ENCODE peak calls at places on chromosomes 7 and 10, in six cellular contexts. One of them, this sample, is unnamed.

GRCh38 chr7:114644455-114644854 is 229.8 kb downstream of the FOXP2 start:
- DNase-seq in AG04449: no peak
- DNase-seq in glutamatergic neuron: no peak
- DNase-seq in fibroblast of lung: no peak
- DNase-seq in lower leg skin: no peak
- DNase-seq in ovary: no peak
- DNase-seq in this sample: no peak

GRCh38 chr10:43421201-43421507 is 12.2 kb upstream of the HNRNPF start:
- DNase-seq in fibroblast of lung: no peak
- DNase-seq in lower leg skin: no peak
- DNase-seq in ovary: no peak
- DNase-seq in AG04449: no peak
- DNase-seq in glutamatergic neuron: no peak
- DNase-seq in this sample: no peak

GRCh38 chr7:133629696-133630095 is 376.8 kb downstream of the EXOC4 start:
- DNase-seq in glutamatergic neuron: no peak
- DNase-seq in ovary: no peak
- DNase-seq in fibroblast of lung: peak; percentile 6
- DNase-seq in AG04449: no peak
- DNase-seq in lower leg skin: no peak
- DNase-seq in this sample: no peak

GRCh38 chr10:114995468-114995867 is 57.5 kb downstream of the TRUB1 start:
- DNase-seq in ovary: no peak
- DNase-seq in AG04449: no peak
- DNase-seq in lower leg skin: no peak
- DNase-seq in glutamatergic neuron: no peak
- DNase-seq in fibroblast of lung: peak; percentile 77
- DNase-seq in this sample: no peak

GRCh38 chr7:42240416-42240815 is 3.4 kb upstream of the GLI3 start:
- DNase-seq in lower leg skin: peak; percentile 42
- DNase-seq in fibroblast of lung: no peak
- DNase-seq in glutamatergic neuron: no peak
- DNase-seq in ovary: no peak
- DNase-seq in AG04449: no peak
- DNase-seq in this sample: no peak

GRCh38 chr7:130277763-130278643 is 11.3 kb downstream of the CPA2 start:
- DNase-seq in AG04449: no peak
- DNase-seq in lower leg skin: no peak
- DNase-seq in glutamatergic neuron: peak; percentile 86
- DNase-seq in fibroblast of lung: peak; percentile 70
- DNase-seq in ovary: peak; percentile 70
- DNase-seq in this sample: peak; percentile 29

GRCh38 chr10:80552151-80552646 is 14.5 kb downstream of the SH2D4B start:
- DNase-seq in ovary: no peak
- DNase-seq in fibroblast of lung: no peak
- DNase-seq in AG04449: no peak
- DNase-seq in lower leg skin: no peak
- DNase-seq in glutamatergic neuron: peak; percentile 41
- DNase-seq in this sample: no peak

GRCh38 chr10:21499910-21500577 is 25.4 kb downstream of the SKIDA1 start:
- DNase-seq in glutamatergic neuron: peak; percentile 58
- DNase-seq in ovary: no peak
- DNase-seq in fibroblast of lung: no peak
- DNase-seq in AG04449: no peak
- DNase-seq in lower leg skin: no peak
- DNase-seq in this sample: no peak

GRCh38 chr10:105063796-105064195 is 422.7 kb downstream of the SORCS3 start:
- DNase-seq in glutamatergic neuron: peak; percentile 82
- DNase-seq in fibroblast of lung: peak; percentile 53
- DNase-seq in AG04449: no peak
- DNase-seq in lower leg skin: no peak
- DNase-seq in ovary: no peak
- DNase-seq in this sample: no peak

GRCh38 chr10:71966046-71967004 is 2.1 kb downstream of the CHST3 start:
- DNase-seq in ovary: no peak
- DNase-seq in fibroblast of lung: peak; percentile 81
- DNase-seq in glutamatergic neuron: no peak
- DNase-seq in AG04449: no peak
- DNase-seq in lower leg skin: no peak
- DNase-seq in this sample: no peak

GRCh38 chr10:95282115-95282514 is 8.7 kb downstream of the PDLIM1 start:
- DNase-seq in lower leg skin: no peak
- DNase-seq in ovary: no peak
- DNase-seq in glutamatergic neuron: no peak
- DNase-seq in fibroblast of lung: no peak
- DNase-seq in AG04449: no peak
- DNase-seq in this sample: no peak

GRCh38 chr10:95287281-95287680 is 3.5 kb downstream of the PDLIM1 start:
- DNase-seq in fibroblast of lung: no peak
- DNase-seq in lower leg skin: no peak
- DNase-seq in glutamatergic neuron: no peak
- DNase-seq in ovary: no peak
- DNase-seq in AG04449: no peak
- DNase-seq in this sample: no peak

GRCh38 chr10:95286707-95287106 is 4.1 kb downstream of the PDLIM1 start:
- DNase-seq in AG04449: no peak
- DNase-seq in ovary: no peak
- DNase-seq in glutamatergic neuron: no peak
- DNase-seq in lower leg skin: no peak
- DNase-seq in fibroblast of lung: no peak
- DNase-seq in this sample: no peak

GRCh38 chr10:95285556-95285955 is 5.2 kb downstream of the PDLIM1 start:
- DNase-seq in ovary: no peak
- DNase-seq in AG04449: no peak
- DNase-seq in lower leg skin: no peak
- DNase-seq in glutamatergic neuron: no peak
- DNase-seq in fibroblast of lung: no peak
- DNase-seq in this sample: no peak

DNA sequence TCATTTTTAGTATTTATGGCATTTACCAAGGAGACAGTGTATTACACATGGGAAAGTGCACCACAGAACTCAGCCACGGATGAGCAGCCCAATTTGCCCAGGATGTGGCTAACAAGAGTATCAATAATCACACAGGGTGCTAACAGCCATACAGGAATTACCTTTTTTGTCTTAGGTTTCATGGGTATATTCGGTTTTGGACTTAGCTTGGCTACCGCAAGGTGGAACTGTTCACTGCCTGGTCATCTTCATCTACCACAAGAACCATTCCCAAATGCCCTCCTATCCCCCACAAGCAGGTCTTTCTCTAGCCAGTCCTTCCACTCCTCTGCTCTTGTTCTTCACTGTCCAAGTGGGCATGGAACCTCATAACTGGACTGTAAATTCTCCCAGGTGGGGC is 6.0 kb downstream of the PDLIM1 start:
- DNase-seq in glutamatergic neuron: no peak
- DNase-seq in ovary: no peak
- DNase-seq in AG04449: no peak
- DNase-seq in fibroblast of lung: no peak
- DNase-seq in lower leg skin: no peak
- DNase-seq in this sample: no peak
- TF ChIP-seq CTCF in glutamatergic neuron: no peak
- TF ChIP-seq CTCF in ovary: no peak
- TF ChIP-seq CTCF in AG04449: no peak
- TF ChIP-seq CTCF in fibroblast of lung: no peak
- TF ChIP-seq CTCF in lower leg skin: no peak
- TF ChIP-seq CTCF in this sample: no peak

GRCh38 chr10:3119796-3120459 is 52.6 kb downstream of the PFKP start:
- DNase-seq in AG04449: no peak
- DNase-seq in fibroblast of lung: peak; percentile 19
- DNase-seq in lower leg skin: no peak
- DNase-seq in glutamatergic neuron: peak; percentile 50
- DNase-seq in ovary: no peak
- DNase-seq in this sample: no peak
- TF ChIP-seq CTCF in AG04449: peak; percentile 51
- TF ChIP-seq CTCF in fibroblast of lung: peak; percentile 57
- TF ChIP-seq CTCF in lower leg skin: no peak
- TF ChIP-seq CTCF in glutamatergic neuron: peak; percentile 75
- TF ChIP-seq CTCF in ovary: no peak
- TF ChIP-seq CTCF in this sample: peak; percentile 45

GRCh38 chr7:107286751-107287621 is 118.2 kb downstream of the HBP1 start:
- DNase-seq in AG04449: no peak
- DNase-seq in lower leg skin: no peak
- DNase-seq in glutamatergic neuron: no peak
- DNase-seq in ovary: no peak
- DNase-seq in fibroblast of lung: no peak
- DNase-seq in this sample: peak; percentile 0
- TF ChIP-seq CTCF in AG04449: no peak
- TF ChIP-seq CTCF in lower leg skin: no peak
- TF ChIP-seq CTCF in glutamatergic neuron: no peak
- TF ChIP-seq CTCF in ovary: no peak
- TF ChIP-seq CTCF in fibroblast of lung: no peak
- TF ChIP-seq CTCF in this sample: no peak

GRCh38 chr10:46035923-46036849 is 5.8 kb upstream of the NCOA4 start:
- DNase-seq in glutamatergic neuron: no peak
- DNase-seq in AG04449: no peak
- DNase-seq in lower leg skin: no peak
- DNase-seq in ovary: peak; percentile 20
- DNase-seq in fibroblast of lung: no peak
- DNase-seq in this sample: no peak
- TF ChIP-seq CTCF in glutamatergic neuron: no peak
- TF ChIP-seq CTCF in AG04449: no peak
- TF ChIP-seq CTCF in lower leg skin: no peak
- TF ChIP-seq CTCF in ovary: no peak
- TF ChIP-seq CTCF in fibroblast of lung: no peak
- TF ChIP-seq CTCF in this sample: no peak

DNA sequence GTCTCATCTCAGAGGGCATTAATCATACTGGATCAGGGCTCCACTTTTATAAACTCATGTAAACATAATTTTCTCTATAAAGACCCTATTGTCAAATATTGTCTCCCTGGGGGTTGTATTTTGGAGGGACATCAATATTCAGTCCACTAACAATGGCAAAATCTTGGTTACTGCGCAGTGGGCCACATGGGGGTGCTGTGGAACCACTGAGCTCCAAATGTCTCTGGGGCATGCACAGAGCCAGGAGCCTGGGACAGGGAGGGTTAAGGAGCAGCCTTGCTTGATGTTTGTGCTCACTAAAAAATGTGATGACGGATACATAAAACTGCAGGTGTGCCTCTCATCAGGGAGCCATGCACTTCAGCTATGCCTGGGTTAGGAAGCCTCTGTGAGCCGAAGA is 62.1 kb upstream of the PRSS58 start:
- DNase-seq in AG04449: no peak
- DNase-seq in lower leg skin: no peak
- DNase-seq in fibroblast of lung: no peak
- DNase-seq in glutamatergic neuron: peak; percentile 65
- DNase-seq in ovary: no peak
- DNase-seq in this sample: no peak
- TF ChIP-seq CTCF in AG04449: peak; percentile 22
- TF ChIP-seq CTCF in lower leg skin: no peak
- TF ChIP-seq CTCF in fibroblast of lung: no peak
- TF ChIP-seq CTCF in glutamatergic neuron: peak; percentile 56
- TF ChIP-seq CTCF in ovary: no peak
- TF ChIP-seq CTCF in this sample: no peak

DNA sequence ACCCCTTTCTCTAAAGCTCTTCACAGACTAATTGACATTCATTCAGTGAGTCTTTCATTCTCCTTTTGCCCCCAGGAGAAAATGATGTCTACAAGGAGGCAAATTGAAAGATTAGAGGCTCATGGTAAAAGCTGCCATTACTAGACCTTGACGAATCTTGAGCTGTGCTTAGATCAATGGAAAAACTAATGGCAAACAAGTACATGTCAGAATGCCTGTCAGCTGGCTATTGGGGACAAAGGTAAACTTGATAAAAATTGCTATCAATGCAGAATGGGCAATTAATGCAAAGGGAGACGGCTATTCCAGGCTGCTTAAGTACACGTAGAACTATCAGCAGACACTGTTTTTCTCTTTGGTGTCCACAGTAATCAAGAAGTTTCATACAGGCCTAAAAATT is 3.3 kb downstream of the ASAH2 start:
- DNase-seq in AG04449: no peak
- DNase-seq in fibroblast of lung: no peak
- DNase-seq in glutamatergic neuron: no peak
- DNase-seq in ovary: no peak
- DNase-seq in lower leg skin: no peak
- DNase-seq in this sample: no peak
- TF ChIP-seq CTCF in AG04449: no peak
- TF ChIP-seq CTCF in fibroblast of lung: no peak
- TF ChIP-seq CTCF in glutamatergic neuron: no peak
- TF ChIP-seq CTCF in ovary: no peak
- TF ChIP-seq CTCF in lower leg skin: no peak
- TF ChIP-seq CTCF in this sample: no peak

GRCh38 chr7:78221961-78222751 is 423.6 kb downstream of the PHTF2 start:
- DNase-seq in glutamatergic neuron: no peak
- DNase-seq in AG04449: peak; percentile 87
- DNase-seq in lower leg skin: no peak
- DNase-seq in ovary: no peak
- DNase-seq in fibroblast of lung: peak; percentile 49
- DNase-seq in this sample: no peak

GRCh38 chr7:78223598-78223997 is 425.0 kb downstream of the PHTF2 start:
- DNase-seq in ovary: no peak
- DNase-seq in fibroblast of lung: no peak
- DNase-seq in lower leg skin: no peak
- DNase-seq in glutamatergic neuron: no peak
- DNase-seq in AG04449: no peak
- DNase-seq in this sample: no peak

GRCh38 chr7:78224923-78225322 is 426.4 kb downstream of the PHTF2 start:
- DNase-seq in ovary: no peak
- DNase-seq in fibroblast of lung: peak; percentile 15
- DNase-seq in lower leg skin: no peak
- DNase-seq in glutamatergic neuron: no peak
- DNase-seq in AG04449: no peak
- DNase-seq in this sample: no peak

GRCh38 chr7:78225534-78225933 is 427.0 kb downstream of the PHTF2 start:
- DNase-seq in ovary: peak; percentile 25
- DNase-seq in lower leg skin: no peak
- DNase-seq in glutamatergic neuron: no peak
- DNase-seq in fibroblast of lung: peak; percentile 31
- DNase-seq in AG04449: no peak
- DNase-seq in this sample: no peak

DNA sequence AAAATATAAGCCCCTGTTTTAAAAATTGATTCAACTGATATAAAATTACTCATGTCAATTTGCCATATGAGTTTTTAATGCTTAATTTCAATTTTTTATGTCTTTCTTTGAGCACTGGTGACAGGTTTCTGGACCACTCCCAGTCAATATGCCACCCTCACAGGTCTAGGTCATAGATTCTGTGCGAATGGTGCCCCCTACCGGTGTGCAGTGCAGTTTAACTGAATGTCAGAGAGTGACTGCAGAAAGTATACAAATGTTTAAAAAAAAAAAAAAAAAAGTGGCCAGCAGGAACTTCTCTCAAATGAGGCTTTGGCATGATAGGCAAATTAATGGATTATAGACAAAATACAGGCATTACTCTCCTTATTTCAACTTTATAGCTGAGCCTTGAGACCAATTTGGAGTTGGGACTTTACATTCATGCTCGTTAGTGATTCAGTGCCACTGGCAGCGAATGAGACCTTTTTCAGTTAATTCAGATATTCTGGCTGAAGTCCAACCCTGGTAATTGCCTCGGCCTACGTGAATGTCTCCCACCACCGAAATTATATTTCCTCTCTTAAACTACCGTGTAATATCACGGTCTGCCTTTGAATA is 427.6 kb downstream of the PHTF2 start:
- DNase-seq in fibroblast of lung: peak; percentile 23
- DNase-seq in ovary: peak; percentile 52
- DNase-seq in lower leg skin: no peak
- DNase-seq in glutamatergic neuron: peak; percentile 77
- DNase-seq in AG04449: no peak
- DNase-seq in this sample: peak; percentile 22
- TF ChIP-seq CTCF in fibroblast of lung: peak; percentile 49
- TF ChIP-seq CTCF in ovary: no peak
- TF ChIP-seq CTCF in lower leg skin: no peak
- TF ChIP-seq CTCF in glutamatergic neuron: peak; percentile 79
- TF ChIP-seq CTCF in AG04449: peak; percentile 39
- TF ChIP-seq CTCF in this sample: peak; percentile 54

GRCh38 chr7:57427594-57427993 is 22.4 kb upstream of the ZNF716 start:
- DNase-seq in glutamatergic neuron: no peak
- DNase-seq in AG04449: no peak
- DNase-seq in lower leg skin: no peak
- DNase-seq in ovary: no peak
- DNase-seq in fibroblast of lung: no peak
- DNase-seq in this sample: no peak
- TF ChIP-seq CTCF in glutamatergic neuron: no peak
- TF ChIP-seq CTCF in AG04449: no peak
- TF ChIP-seq CTCF in lower leg skin: no peak
- TF ChIP-seq CTCF in ovary: no peak
- TF ChIP-seq CTCF in fibroblast of lung: no peak
- TF ChIP-seq CTCF in this sample: no peak

This sample was measured in AG09319.